ENCODE peak calls at places on chromosome 18, in six cellular contexts. One of them, this sample, is unnamed.

GRCh38 chr18:74281639-74282358 is 10.0 kb downstream of the CYB5A start:
- DNase-seq in adrenal gland: no peak
- DNase-seq in hepatocyte: no peak
- DNase-seq in aorta: no peak
- DNase-seq in trophoblast cell: peak
- DNase-seq in WERI-Rb-1: no peak
- DNase-seq in this sample: no peak

GRCh38 chr18:3061581-3062416 is 48.9 kb upstream of the LPIN2 start:
- DNase-seq in adrenal gland: no peak
- DNase-seq in hepatocyte: no peak
- DNase-seq in aorta: no peak
- DNase-seq in trophoblast cell: no peak
- DNase-seq in WERI-Rb-1: no peak
- DNase-seq in this sample: no peak

GRCh38 chr18:9475643-9476580 is 599 bp downstream of the RALBP1 start:
- DNase-seq in adrenal gland: no peak
- DNase-seq in hepatocyte: peak
- DNase-seq in aorta: no peak
- DNase-seq in trophoblast cell: no peak
- DNase-seq in WERI-Rb-1: no peak
- DNase-seq in this sample: peak

GRCh38 chr18:75859533-75859932 is 432.0 kb upstream of the SMIM21 start:
- DNase-seq in adrenal gland: no peak
- DNase-seq in hepatocyte: no peak
- DNase-seq in aorta: no peak
- DNase-seq in trophoblast cell: no peak
- DNase-seq in WERI-Rb-1: no peak
- DNase-seq in this sample: no peak

GRCh38 chr18:54712758-54713157 is 115.5 kb upstream of the RAB27B start:
- DNase-seq in adrenal gland: no peak
- DNase-seq in hepatocyte: no peak
- DNase-seq in aorta: no peak
- DNase-seq in trophoblast cell: no peak
- DNase-seq in WERI-Rb-1: no peak
- DNase-seq in this sample: no peak

GRCh38 chr18:67151366-67151765 is 365.2 kb downstream of the DSEL start:
- DNase-seq in adrenal gland: no peak
- DNase-seq in hepatocyte: no peak
- DNase-seq in aorta: no peak
- DNase-seq in trophoblast cell: no peak
- DNase-seq in WERI-Rb-1: no peak
- DNase-seq in this sample: no peak

GRCh38 chr18:49693276-49694005 is 119.9 kb downstream of the ACAA2 start:
- DNase-seq in adrenal gland: no peak
- DNase-seq in hepatocyte: no peak
- DNase-seq in aorta: no peak
- DNase-seq in trophoblast cell: no peak
- DNase-seq in WERI-Rb-1: no peak
- DNase-seq in this sample: no peak

GRCh38 chr18:31679806-31680793 is 4.3 kb downstream of the B4GALT6 start:
- DNase-seq in adrenal gland: peak
- DNase-seq in hepatocyte: no peak
- DNase-seq in aorta: no peak
- DNase-seq in trophoblast cell: no peak
- DNase-seq in WERI-Rb-1: no peak
- DNase-seq in this sample: no peak

GRCh38 chr18:22113144-22113813 is 56.1 kb upstream of the GATA6 start:
- DNase-seq in adrenal gland: peak
- DNase-seq in hepatocyte: no peak
- DNase-seq in aorta: no peak
- DNase-seq in trophoblast cell: no peak
- DNase-seq in WERI-Rb-1: no peak
- DNase-seq in this sample: no peak

GRCh38 chr18:46250084-46250811 is 146.1 kb downstream of the HAUS1 start:
- DNase-seq in adrenal gland: no peak
- DNase-seq in hepatocyte: peak
- DNase-seq in aorta: no peak
- DNase-seq in trophoblast cell: peak
- DNase-seq in WERI-Rb-1: no peak
- DNase-seq in this sample: no peak

GRCh38 chr18:49359732-49360444 is 100.6 kb downstream of the DYM start:
- DNase-seq in adrenal gland: no peak
- DNase-seq in hepatocyte: no peak
- DNase-seq in aorta: no peak
- DNase-seq in trophoblast cell: no peak
- DNase-seq in WERI-Rb-1: no peak
- DNase-seq in this sample: no peak

GRCh38 chr18:452801-453200 is 47.7 kb downstream of the COLEC12 start:
- DNase-seq in adrenal gland: no peak
- DNase-seq in hepatocyte: no peak
- DNase-seq in aorta: no peak
- DNase-seq in trophoblast cell: no peak
- DNase-seq in WERI-Rb-1: no peak
- DNase-seq in this sample: no peak

GRCh38 chr18:28116461-28116860 is 60.5 kb downstream of the CDH2 start:
- DNase-seq in adrenal gland: no peak
- DNase-seq in hepatocyte: no peak
- DNase-seq in aorta: no peak
- DNase-seq in trophoblast cell: no peak
- DNase-seq in WERI-Rb-1: no peak
- DNase-seq in this sample: no peak
- H3K27ac ChIP-seq in adrenal gland: no peak
- H3K27ac ChIP-seq in hepatocyte: peak
- H3K27ac ChIP-seq in aorta: no peak
- H3K27ac ChIP-seq in trophoblast cell: no peak
- H3K27ac ChIP-seq in WERI-Rb-1: no peak
- H3K27ac ChIP-seq in this sample: no peak

DNA sequence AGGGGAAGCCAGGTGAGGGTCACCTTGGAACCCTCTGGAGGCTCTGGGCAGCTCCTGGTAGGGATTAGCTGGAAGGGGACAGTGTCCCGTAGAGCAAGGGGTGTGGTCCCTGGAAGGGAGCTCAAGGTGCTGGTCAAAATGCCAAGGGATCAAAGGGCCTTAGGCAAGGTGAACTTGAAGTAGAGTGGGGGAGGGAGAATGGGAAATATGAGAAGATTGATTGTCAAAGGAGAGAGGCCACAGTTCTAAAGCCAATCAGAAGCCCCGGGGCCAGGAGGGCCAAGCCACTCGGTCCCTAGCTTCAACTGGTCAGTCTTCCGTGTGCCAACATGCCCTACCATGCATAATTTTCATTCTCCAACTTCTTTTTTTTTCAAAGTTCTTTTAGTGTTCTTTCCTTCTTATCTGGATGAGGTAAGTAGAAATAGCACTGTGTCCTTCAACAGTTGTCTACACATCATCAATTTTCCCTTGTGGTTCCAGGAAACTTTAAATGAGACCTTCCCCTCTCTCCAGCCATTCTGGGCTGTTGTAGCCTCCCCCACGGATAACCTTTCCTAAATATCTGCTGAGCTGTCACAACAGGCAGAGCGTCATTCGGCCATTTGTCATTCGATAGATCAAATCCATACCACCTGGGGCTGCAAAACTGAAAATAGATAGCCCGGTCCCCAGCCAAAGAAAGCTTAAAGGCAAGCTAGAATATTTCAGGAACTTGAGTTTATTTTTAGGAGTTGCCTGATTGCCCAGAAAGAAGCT is 83.4 kb downstream of the ALPK2 start:
- DNase-seq in adrenal gland: no peak
- DNase-seq in hepatocyte: no peak
- DNase-seq in aorta: no peak
- DNase-seq in trophoblast cell: peak
- DNase-seq in WERI-Rb-1: no peak
- DNase-seq in this sample: no peak
- H3K27ac ChIP-seq in adrenal gland: no peak
- H3K27ac ChIP-seq in hepatocyte: no peak
- H3K27ac ChIP-seq in aorta: no peak
- H3K27ac ChIP-seq in trophoblast cell: peak
- H3K27ac ChIP-seq in WERI-Rb-1: no peak
- H3K27ac ChIP-seq in this sample: no peak

DNA sequence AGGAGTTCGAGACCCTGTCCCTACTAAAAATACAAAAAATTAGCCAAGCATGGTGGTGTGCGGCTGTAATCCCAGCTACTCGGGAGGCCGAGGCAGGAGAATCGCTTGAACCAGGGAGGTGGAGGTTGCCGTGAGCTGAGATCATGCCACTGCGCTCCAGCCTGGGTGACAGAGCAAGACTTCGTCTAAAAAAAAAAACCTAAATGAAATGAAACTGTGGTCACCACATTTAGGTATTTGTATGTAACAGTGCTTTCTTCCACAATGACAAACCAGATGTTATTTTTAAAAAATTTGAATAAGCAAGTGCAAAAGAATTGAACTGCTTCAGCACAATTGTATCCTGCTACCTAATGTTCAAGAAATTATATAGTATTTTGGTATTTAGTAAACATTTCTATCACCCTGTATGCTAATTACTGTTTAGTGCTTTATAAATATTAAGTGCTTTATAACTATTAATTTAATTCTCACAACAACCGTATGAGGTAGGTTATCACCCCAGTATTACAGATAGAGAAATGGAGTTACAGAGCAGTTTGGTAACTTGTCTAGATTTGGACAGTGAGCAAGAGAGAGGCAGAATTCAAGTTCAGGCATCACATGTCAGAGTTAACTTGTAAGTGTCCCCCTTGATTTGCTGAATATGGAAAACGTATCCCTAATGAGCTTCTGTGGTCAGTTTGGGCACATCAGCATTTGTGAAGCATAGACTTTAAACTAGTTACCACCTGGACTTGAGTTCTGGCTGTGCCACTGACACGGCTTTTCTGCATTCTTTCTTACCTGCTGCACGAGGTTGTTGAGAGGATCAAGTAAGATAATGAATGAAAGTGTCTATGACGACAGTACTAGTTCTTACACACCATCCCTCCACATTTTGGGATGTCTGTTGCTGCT is 14.4 kb downstream of the PHLPP1 start:
- DNase-seq in adrenal gland: no peak
- DNase-seq in hepatocyte: no peak
- DNase-seq in aorta: no peak
- DNase-seq in trophoblast cell: no peak
- DNase-seq in WERI-Rb-1: no peak
- DNase-seq in this sample: no peak
- H3K27ac ChIP-seq in adrenal gland: no peak
- H3K27ac ChIP-seq in hepatocyte: no peak
- H3K27ac ChIP-seq in aorta: no peak
- H3K27ac ChIP-seq in trophoblast cell: no peak
- H3K27ac ChIP-seq in WERI-Rb-1: no peak
- H3K27ac ChIP-seq in this sample: no peak

DNA sequence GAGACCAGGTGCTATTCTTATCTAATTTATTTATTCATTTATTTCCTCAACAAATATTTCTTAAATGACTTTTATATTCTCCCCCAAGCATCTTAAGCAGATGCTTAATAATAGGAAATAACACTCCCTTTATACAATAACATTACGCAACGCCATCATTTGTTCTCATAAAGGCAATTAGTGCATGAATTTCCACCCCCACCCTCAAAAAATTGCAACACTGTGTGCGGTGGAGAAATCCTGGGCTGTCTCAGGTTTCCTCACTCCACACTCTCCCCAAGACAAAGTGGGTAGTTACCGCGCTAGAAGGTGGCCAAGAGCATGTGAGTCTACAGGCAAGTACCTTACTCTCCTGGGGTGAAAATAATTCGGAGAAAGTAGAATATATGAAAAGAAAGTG is 37.0 kb upstream of the CTDP1 start:
- DNase-seq in adrenal gland: no peak
- DNase-seq in hepatocyte: no peak
- DNase-seq in aorta: no peak
- DNase-seq in trophoblast cell: no peak
- DNase-seq in WERI-Rb-1: no peak
- DNase-seq in this sample: no peak
- H3K27ac ChIP-seq in adrenal gland: no peak
- H3K27ac ChIP-seq in hepatocyte: no peak
- H3K27ac ChIP-seq in aorta: no peak
- H3K27ac ChIP-seq in trophoblast cell: no peak
- H3K27ac ChIP-seq in WERI-Rb-1: no peak
- H3K27ac ChIP-seq in this sample: no peak

GRCh38 chr18:45197526-45197970 is 417.7 kb upstream of the SLC14A2 start:
- DNase-seq in adrenal gland: no peak
- DNase-seq in hepatocyte: no peak
- DNase-seq in aorta: no peak
- DNase-seq in trophoblast cell: no peak
- DNase-seq in WERI-Rb-1: no peak
- DNase-seq in this sample: no peak

GRCh38 chr18:45201489-45201888 is 413.8 kb upstream of the SLC14A2 start:
- DNase-seq in adrenal gland: no peak
- DNase-seq in hepatocyte: no peak
- DNase-seq in aorta: no peak
- DNase-seq in trophoblast cell: no peak
- DNase-seq in WERI-Rb-1: no peak
- DNase-seq in this sample: no peak

GRCh38 chr18:45198526-45198925 is 416.8 kb upstream of the SLC14A2 start:
- DNase-seq in adrenal gland: no peak
- DNase-seq in hepatocyte: no peak
- DNase-seq in aorta: no peak
- DNase-seq in trophoblast cell: no peak
- DNase-seq in WERI-Rb-1: no peak
- DNase-seq in this sample: no peak

GRCh38 chr18:45201029-45201428 is 414.2 kb upstream of the SLC14A2 start:
- DNase-seq in adrenal gland: no peak
- DNase-seq in hepatocyte: no peak
- DNase-seq in aorta: no peak
- DNase-seq in trophoblast cell: no peak
- DNase-seq in WERI-Rb-1: no peak
- DNase-seq in this sample: no peak
- H3K27ac ChIP-seq in adrenal gland: no peak
- H3K27ac ChIP-seq in hepatocyte: no peak
- H3K27ac ChIP-seq in aorta: no peak
- H3K27ac ChIP-seq in trophoblast cell: no peak
- H3K27ac ChIP-seq in WERI-Rb-1: no peak
- H3K27ac ChIP-seq in this sample: no peak

DNA sequence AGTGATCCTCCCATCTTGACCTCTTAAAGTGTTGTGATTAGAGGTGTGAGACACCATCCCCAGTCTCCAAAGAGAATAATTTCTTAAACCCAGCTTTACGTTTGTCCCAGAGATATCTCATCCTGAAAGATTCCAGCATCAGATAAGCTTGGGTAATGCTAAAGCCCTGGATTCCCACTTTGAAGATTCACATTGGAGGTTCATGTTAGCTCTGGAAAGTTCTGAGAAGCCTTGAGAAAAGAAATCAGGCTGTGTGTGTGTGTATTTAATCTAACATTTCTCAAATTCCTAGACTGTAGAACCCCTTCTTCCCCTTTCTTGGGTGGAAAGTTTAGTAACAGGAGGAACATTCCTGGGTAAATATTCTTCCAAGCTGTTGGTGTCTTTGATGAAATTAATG is 18.0 kb downstream of the ZNF532 start:
- DNase-seq in adrenal gland: no peak
- DNase-seq in hepatocyte: no peak
- DNase-seq in aorta: no peak
- DNase-seq in trophoblast cell: no peak
- DNase-seq in WERI-Rb-1: no peak
- DNase-seq in this sample: no peak
- H3K27ac ChIP-seq in adrenal gland: no peak
- H3K27ac ChIP-seq in hepatocyte: no peak
- H3K27ac ChIP-seq in aorta: peak
- H3K27ac ChIP-seq in trophoblast cell: no peak
- H3K27ac ChIP-seq in WERI-Rb-1: no peak
- H3K27ac ChIP-seq in this sample: no peak

DNA sequence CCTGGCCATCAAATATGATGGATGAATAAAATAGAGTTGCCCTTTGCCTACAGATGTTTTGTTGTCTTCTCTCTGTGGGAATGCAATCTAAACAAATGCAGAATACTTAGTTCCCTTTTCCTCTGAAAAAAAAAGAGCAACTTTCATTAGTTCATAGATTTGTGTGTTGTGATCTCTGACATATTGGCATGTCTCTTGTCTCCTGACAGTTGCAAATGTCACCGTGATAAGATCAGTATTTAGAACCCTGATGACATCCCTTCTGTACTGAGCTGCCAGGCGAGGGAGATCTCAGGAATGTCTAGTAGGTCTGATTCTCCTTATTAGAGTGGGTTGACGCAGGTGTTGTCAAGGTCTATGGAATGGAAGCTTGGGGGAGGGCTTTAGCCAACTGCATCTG is 130.3 kb downstream of the GALR1 start:
- DNase-seq in adrenal gland: no peak
- DNase-seq in hepatocyte: no peak
- DNase-seq in aorta: no peak
- DNase-seq in trophoblast cell: no peak
- DNase-seq in WERI-Rb-1: no peak
- DNase-seq in this sample: no peak
- H3K27ac ChIP-seq in adrenal gland: no peak
- H3K27ac ChIP-seq in hepatocyte: no peak
- H3K27ac ChIP-seq in aorta: no peak
- H3K27ac ChIP-seq in trophoblast cell: no peak
- H3K27ac ChIP-seq in WERI-Rb-1: no peak
- H3K27ac ChIP-seq in this sample: no peak

This sample was measured in testis.